ENCODE peak calls at places on chromosomes 4 and X, in nine cellular contexts. U is OCI-LY7, B is RWPE1, S is MM.1S, O is WTC11, I is endothelial cell of umbilical vein, G is breast epithelium, Y is epithelial cell of proximal tubule, A is fibroblast of pulmonary artery. H is an unnamed sample.

GRCh38 chr4:183558873-183559272 is 54.0 kb downstream of the ING2 start:
- DNase-seq in O (no peak), I (no peak), S (no peak), Y (no peak), A (no peak), U (no peak), G (no peak), B (no peak), H (no peak)

GRCh38 chr4:180832086-180832485 is 1411.1 kb upstream of the TENM3 start:
- DNase-seq in I (no peak), U (peak), Y (no peak), A (no peak), B (no peak), G (no peak), S (no peak), O (no peak), H (no peak)

GRCh38 chr4:98166025-98166730 is 22.9 kb upstream of the STPG2 start:
- DNase-seq in S (no peak), O (no peak), B (peak), I (no peak), G (peak), Y (peak), U (no peak), A (peak), H (no peak)

GRCh38 chr4:24991015-24991414 is 39.7 kb downstream of the LGI2 start:
- DNase-seq in S (no peak), U (no peak), Y (no peak), A (peak), B (no peak), G (no peak), O (no peak), I (peak), H (no peak)

GRCh38 chrX:53682885-53683555 is 3.5 kb downstream of the HUWE1 start:
- DNase-seq in U (peak), O (peak), G (no peak), S (peak), I (peak), A (peak), B (no peak), Y (no peak), H (no peak)

GRCh38 chr4:6926081-6926480 is 16.5 kb downstream of the TBC1D14 start:
- DNase-seq in B (no peak), S (no peak), Y (no peak), A (no peak), O (no peak), G (no peak), U (no peak), I (no peak), H (no peak)

GRCh38 chr4:156805696-156806095 is 165.9 kb downstream of the PDGFC start:
- DNase-seq in G (no peak), I (no peak), A (no peak), B (peak), S (no peak), Y (no peak), O (peak), U (no peak), H (no peak)

GRCh38 chrX:57905141-57905540 is 5.1 kb downstream of the ZXDA start:
- DNase-seq in S (no peak), B (no peak), U (no peak), Y (no peak), O (no peak), I (peak), G (no peak), A (peak), H (no peak)

GRCh38 chrX:103423955-103424640 is 47.8 kb downstream of the BEX3 start:
- DNase-seq in A (no peak), I (no peak), B (no peak), U (no peak), Y (no peak), G (no peak), S (no peak), O (peak), H (no peak)

GRCh38 chrX:154693394-154693793 is 40.0 kb upstream of the CTAG2 start:
- DNase-seq in A (no peak), Y (no peak), G (no peak), B (no peak), O (no peak), U (no peak), S (no peak), I (no peak), H (no peak)

GRCh38 chrX:27186671-27187070 is 276.5 kb downstream of the PPP4R3C start:
- DNase-seq in O (peak), U (peak), B (no peak), I (peak), G (no peak), S (peak), A (peak), Y (peak), H (no peak)

GRCh38 chr4:78784255-78784654 is 8.1 kb downstream of the BMP2K start:
- DNase-seq in I (no peak), B (no peak), G (no peak), Y (no peak), U (no peak), S (no peak), O (no peak), A (peak), H (no peak)

GRCh38 chr4:3045500-3045850 is 28.9 kb downstream of the HTT-AS start:
- DNase-seq in I (no peak), A (peak), U (no peak), S (no peak), B (no peak), G (no peak), Y (no peak), O (no peak), H (no peak)

GRCh38 chr4:121666091-121666679 is 30.6 kb downstream of the ANXA5 start:
- DNase-seq in Y (no peak), B (no peak), U (no peak), A (no peak), G (no peak), S (no peak), O (no peak), I (no peak), H (peak)

GRCh38 chr4:151717271-151717670 is 43.5 kb downstream of the GATB start:
- DNase-seq in G (no peak), O (no peak), Y (no peak), U (no peak), A (no peak), S (no peak), I (no peak), B (no peak), H (no peak)

GRCh38 chr4:151716324-151716723 is 44.5 kb downstream of the GATB start:
- DNase-seq in S (no peak), Y (no peak), G (no peak), A (no peak), B (no peak), I (no peak), U (no peak), O (no peak), H (no peak)

GRCh38 chr4:151719935-151720334 is 40.9 kb downstream of the GATB start:
- DNase-seq in U (no peak), I (no peak), G (no peak), S (no peak), A (no peak), Y (no peak), B (no peak), O (no peak), H (no peak)

GRCh38 chr4:151719045-151719743 is 41.6 kb downstream of the GATB start:
- DNase-seq in Y (no peak), O (no peak), A (peak), B (no peak), G (no peak), U (no peak), I (no peak), S (no peak), H (no peak)

GRCh38 chr4:151717909-151718613 is 42.7 kb downstream of the GATB start:
- DNase-seq in U (no peak), A (no peak), I (no peak), S (no peak), O (no peak), G (no peak), Y (no peak), B (no peak), H (no peak)
- TF ChIP-seq CTCF in U (no peak), A (no peak), I (no peak), S (no peak), O (no peak), G (no peak), Y (no peak), B (no peak), H (no peak)

DNA sequence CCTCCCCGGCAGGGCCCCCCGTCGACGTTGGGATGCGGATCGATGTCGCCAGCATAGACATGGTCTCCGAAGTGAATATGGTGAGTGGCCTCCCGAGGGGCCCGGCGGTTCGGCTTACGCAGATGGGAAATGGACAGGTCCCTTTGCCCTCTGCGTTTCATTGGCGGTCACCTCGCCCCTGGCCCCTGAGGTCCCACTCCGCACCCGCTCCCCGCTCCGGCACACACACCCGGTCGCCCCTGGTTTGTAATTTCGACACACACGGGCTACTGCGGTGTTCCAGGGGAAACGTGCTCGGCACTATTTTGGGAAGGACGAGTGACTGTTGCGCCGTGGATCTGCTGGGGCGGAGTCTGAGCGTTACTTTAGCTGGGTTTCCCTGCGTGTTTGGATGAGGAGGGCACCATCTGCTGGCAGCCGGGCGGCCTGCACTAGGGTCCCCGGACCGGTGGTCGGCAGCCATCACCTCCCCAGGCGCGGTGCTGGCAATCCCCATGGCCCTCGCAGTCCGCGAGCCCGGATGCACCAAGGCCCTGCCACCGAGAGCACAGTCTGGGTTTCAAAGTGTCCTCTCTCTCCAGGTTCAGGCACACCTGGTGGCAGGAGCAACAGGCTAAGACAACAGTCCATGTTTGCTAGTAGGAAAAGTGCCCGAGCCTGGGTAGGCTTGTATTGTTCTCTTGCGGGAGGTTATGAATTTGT is 1.2 kb downstream of the GABRB1 start:
- DNase-seq in B (peak), U (no peak), A (peak), S (peak), O (peak), Y (no peak), G (no peak), I (peak), H (no peak)
- TF ChIP-seq CTCF in B (peak), U (no peak), A (peak), S (peak), O (peak), Y (peak), G (peak), I (peak), H (peak)

GRCh38 chr4:86482851-86483490 is 111.1 kb upstream of the PTPN13 start:
- DNase-seq in A (no peak), B (no peak), Y (no peak), I (no peak), S (no peak), U (no peak), G (no peak), O (peak), H (no peak)
- TF ChIP-seq CTCF in A (peak), B (no peak), Y (peak), I (no peak), S (no peak), U (no peak), G (no peak), O (no peak), H (no peak)

GRCh38 chr4:72500214-72500613 is 68.8 kb downstream of the ADAMTS3 start:
- DNase-seq in G (no peak), O (no peak), I (no peak), Y (no peak), B (no peak), U (no peak), S (no peak), A (no peak), H (no peak)

GRCh38 chr4:72494156-72494555 is 74.9 kb downstream of the ADAMTS3 start:
- DNase-seq in O (no peak), U (no peak), I (no peak), B (no peak), A (no peak), G (no peak), S (no peak), Y (no peak), H (no peak)

DNA sequence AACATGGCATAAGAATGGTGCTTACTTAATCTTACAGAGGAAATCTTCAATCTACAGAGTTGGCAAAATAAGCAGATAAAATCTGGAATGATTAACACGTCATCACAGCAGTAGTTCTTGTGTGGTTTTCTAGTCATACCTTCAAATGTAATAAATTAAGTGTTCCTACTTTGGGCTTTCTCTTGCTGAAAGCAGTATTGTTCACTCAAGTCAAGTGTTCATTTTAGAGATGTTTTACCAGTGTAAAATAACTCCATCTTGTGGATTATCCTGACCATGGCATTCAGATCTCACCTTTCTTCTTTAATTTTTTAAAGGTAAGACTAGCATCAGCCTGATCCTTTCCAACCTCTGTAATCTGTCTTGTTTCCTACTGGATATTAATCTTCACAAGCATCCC is 72.9 kb downstream of the ADAMTS3 start:
- DNase-seq in O (no peak), B (no peak), G (no peak), A (no peak), S (no peak), Y (no peak), I (no peak), U (no peak), H (no peak)
- TF ChIP-seq CTCF in O (no peak), B (peak), G (no peak), A (peak), S (no peak), Y (peak), I (no peak), U (no peak), H (no peak)

GRCh38 chr4:159227984-159228383 is 125.1 kb downstream of the RAPGEF2 start:
- DNase-seq in I (peak), G (peak), Y (peak), O (peak), A (peak), B (peak), S (no peak), U (no peak), H (peak)
- TF ChIP-seq CTCF in I (no peak), G (no peak), Y (peak), O (no peak), A (peak), B (no peak), S (no peak), U (no peak), H (no peak)

DNA sequence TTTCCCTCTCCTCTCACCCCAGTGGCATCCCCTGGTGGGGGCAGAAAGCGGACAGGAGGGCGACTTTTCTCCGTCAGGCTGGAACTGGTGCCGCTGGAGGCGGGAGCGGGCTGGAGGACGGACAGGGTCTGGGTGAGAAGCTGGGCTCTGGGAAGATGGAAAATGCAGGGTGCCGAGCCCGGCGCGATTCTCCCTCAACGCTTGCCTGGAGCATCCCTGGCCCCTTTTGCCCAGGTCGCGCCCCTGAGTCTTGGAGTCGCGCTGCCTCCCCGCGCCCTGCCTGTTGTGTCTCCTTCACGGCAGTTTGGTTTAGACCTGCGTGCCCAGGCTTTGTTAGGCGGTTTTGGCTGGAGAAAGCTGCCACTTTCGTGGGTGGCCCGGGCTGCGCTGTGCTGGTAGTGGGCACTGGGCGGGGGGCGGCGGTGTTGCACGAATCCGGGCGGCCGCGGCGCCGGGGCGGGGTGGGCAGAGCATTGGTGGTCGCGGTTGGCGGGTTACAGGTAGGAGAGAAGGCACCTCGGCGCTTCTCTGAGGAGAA is 2.0 kb downstream of the ADGRL3 start:
- DNase-seq in I (no peak), B (peak), G (no peak), A (peak), U (no peak), O (peak), Y (no peak), S (no peak), H (no peak)
- TF ChIP-seq CTCF in I (no peak), B (peak), G (no peak), A (peak), U (no peak), O (no peak), Y (no peak), S (no peak), H (no peak)